ENCODE peak calls at places on chromosome X, in five cellular contexts. One of them, this sample, is unnamed.

GRCh38 chrX:42119076-42119475 is 195.7 kb upstream of the CASK start:
- DNase-seq in CD4-positive, CD25-positive, alpha-beta regulatory T cell: no peak
- DNase-seq in H54: no peak
- DNase-seq in T-helper 17 cell: no peak
- DNase-seq in hypothalamus: no peak
- DNase-seq in this sample: no peak

GRCh38 chrX:150643271-150643670 is 49.9 kb upstream of the MTMR1 start:
- DNase-seq in H54: no peak
- DNase-seq in T-helper 17 cell: no peak
- DNase-seq in hypothalamus: no peak
- DNase-seq in CD4-positive, CD25-positive, alpha-beta regulatory T cell: peak
- DNase-seq in this sample: no peak

GRCh38 chrX:118495958-118496762 is 545 bp downstream of the DOCK11 start:
- DNase-seq in T-helper 17 cell: peak
- DNase-seq in hypothalamus: no peak
- DNase-seq in CD4-positive, CD25-positive, alpha-beta regulatory T cell: peak
- DNase-seq in H54: peak
- DNase-seq in this sample: peak

GRCh38 chrX:129996120-129996519 is 13.7 kb downstream of the BCORL1 start:
- DNase-seq in T-helper 17 cell: no peak
- DNase-seq in H54: peak
- DNase-seq in CD4-positive, CD25-positive, alpha-beta regulatory T cell: no peak
- DNase-seq in hypothalamus: no peak
- DNase-seq in this sample: no peak

GRCh38 chrX:17038681-17039161 is 92.3 kb downstream of the REPS2 start:
- DNase-seq in hypothalamus: no peak
- DNase-seq in CD4-positive, CD25-positive, alpha-beta regulatory T cell: no peak
- DNase-seq in H54: no peak
- DNase-seq in T-helper 17 cell: no peak
- DNase-seq in this sample: no peak

GRCh38 chrX:18220786-18221185 is at the start of gene BEND2:
- DNase-seq in T-helper 17 cell: no peak
- DNase-seq in hypothalamus: no peak
- DNase-seq in CD4-positive, CD25-positive, alpha-beta regulatory T cell: no peak
- DNase-seq in H54: no peak
- DNase-seq in this sample: no peak

GRCh38 chrX:31333181-31333831 is 261.5 kb upstream of the FTHL17 start:
- DNase-seq in T-helper 17 cell: no peak
- DNase-seq in hypothalamus: no peak
- DNase-seq in CD4-positive, CD25-positive, alpha-beta regulatory T cell: no peak
- DNase-seq in H54: peak
- DNase-seq in this sample: no peak

GRCh38 chrX:123803331-123803983 is 56.4 kb upstream of the XIAP start:
- DNase-seq in H54: no peak
- DNase-seq in CD4-positive, CD25-positive, alpha-beta regulatory T cell: peak
- DNase-seq in hypothalamus: no peak
- DNase-seq in T-helper 17 cell: peak
- DNase-seq in this sample: no peak

GRCh38 chrX:23888887-23889501 is 18.7 kb downstream of the APOO start:
- DNase-seq in T-helper 17 cell: no peak
- DNase-seq in CD4-positive, CD25-positive, alpha-beta regulatory T cell: no peak
- DNase-seq in H54: no peak
- DNase-seq in hypothalamus: no peak
- DNase-seq in this sample: no peak

GRCh38 chrX:120556251-120556650 is 4.5 kb downstream of the CUL4B start:
- DNase-seq in CD4-positive, CD25-positive, alpha-beta regulatory T cell: no peak
- DNase-seq in H54: no peak
- DNase-seq in hypothalamus: no peak
- DNase-seq in T-helper 17 cell: no peak
- DNase-seq in this sample: no peak

GRCh38 chrX:149937881-149938426 is 337 bp downstream of the EOLA2 start:
- DNase-seq in H54: no peak
- DNase-seq in T-helper 17 cell: peak
- DNase-seq in hypothalamus: no peak
- DNase-seq in CD4-positive, CD25-positive, alpha-beta regulatory T cell: peak
- DNase-seq in this sample: no peak

This sample was measured in effector memory CD4-positive, alpha-beta T cell.